ENCODE peak calls at places on chromosomes 7 and 10, in six cellular contexts. I is CD4-positive, alpha-beta T cell; O is upper lobe of right lung; K is H1; U is dorsolateral prefrontal cortex; G is breast epithelium. F is an unnamed sample. For H3K27me3, the result is how much of the 10 kb centered on the place peaks cover.

GRCh38 chr7:32047075-32047474 is 23.1 kb downstream of the PDE1C start:
- DNase-seq in I (no peak), O (no peak), K (no peak), U (no peak), G (no peak), F (no peak)

GRCh38 chr7:48664241-48664640 is 260.1 kb upstream of the CDC14C start:
- DNase-seq in I (no peak), O (no peak), K (no peak), U (no peak), G (no peak), F (no peak)

GRCh38 chr10:31549936-31550335 is 230.9 kb downstream of the ZEB1 start:
- DNase-seq in I (no peak), O (no peak), K (no peak), U (no peak), G (no peak), F (no peak)

GRCh38 chr7:6403907-6404306 is 43.8 kb downstream of the DAGLB start:
- DNase-seq in I (no peak), O (no peak), K (no peak), U (no peak), G (peak), F (no peak)

GRCh38 chr7:127803626-127804025 is 151.6 kb downstream of the SND1 start:
- DNase-seq in I (no peak), O (no peak), K (no peak), U (no peak), G (no peak), F (no peak)

GRCh38 chr10:62831346-62831745 is 15.2 kb upstream of the EGR2 start:
- DNase-seq in I (no peak), O (no peak), K (no peak), U (no peak), G (no peak), F (no peak)

GRCh38 chr10:32210306-32211045 is 136.5 kb downstream of the EPC1 start:
- DNase-seq in I (no peak), O (no peak), K (peak), U (no peak), G (no peak), F (no peak)

GRCh38 chr10:110527731-110528171 is 30.0 kb downstream of the DUSP5 start:
- DNase-seq in I (no peak), O (no peak), K (no peak), U (no peak), G (no peak), F (no peak)

GRCh38 chr7:85004402-85004801 is 182.5 kb downstream of the SEMA3D start:
- DNase-seq in I (no peak), O (no peak), K (no peak), U (no peak), G (no peak), F (no peak)

GRCh38 chr7:38973760-38974159 is 3.9 kb upstream of the POU6F2 start:
- DNase-seq in I (no peak), O (no peak), K (no peak), U (no peak), G (no peak), F (no peak)

GRCh38 chr10:119209736-119210355 is 2.5 kb downstream of the GRK5 start:
- DNase-seq in I (no peak), O (no peak), K (no peak), U (no peak), G (no peak), F (no peak)

GRCh38 chr10:128865398-128865797 is 601.6 kb upstream of the MGMT start:
- DNase-seq in I (no peak), O (no peak), K (no peak), U (peak), G (no peak), F (no peak)

GRCh38 chr10:88687853-88688467 is 18.1 kb upstream of the LIPK start:
- DNase-seq in I (no peak), O (no peak), K (no peak), U (no peak), G (no peak), F (no peak)

GRCh38 chr7:25840209-25840792 is 311.7 kb upstream of the NFE2L3 start:
- DNase-seq in I (no peak), O (no peak), K (no peak), U (no peak), G (no peak), F (no peak)

GRCh38 chr10:50367732-50368131 is 116.4 kb upstream of the ASAH2 start:
- DNase-seq in I (no peak), O (no peak), K (no peak), U (no peak), G (no peak), F (no peak)

GRCh38 chr10:80161321-80162084 is 29.0 kb downstream of the PLAC9 start:
- DNase-seq in I (no peak), O (no peak), K (no peak), U (no peak), G (no peak), F (no peak)

GRCh38 chr10:91909178-91909677 is at the start of gene FGFBP3:
- DNase-seq in I (no peak), O (no peak), K (no peak), U (no peak), G (no peak), F (peak)

DNA sequence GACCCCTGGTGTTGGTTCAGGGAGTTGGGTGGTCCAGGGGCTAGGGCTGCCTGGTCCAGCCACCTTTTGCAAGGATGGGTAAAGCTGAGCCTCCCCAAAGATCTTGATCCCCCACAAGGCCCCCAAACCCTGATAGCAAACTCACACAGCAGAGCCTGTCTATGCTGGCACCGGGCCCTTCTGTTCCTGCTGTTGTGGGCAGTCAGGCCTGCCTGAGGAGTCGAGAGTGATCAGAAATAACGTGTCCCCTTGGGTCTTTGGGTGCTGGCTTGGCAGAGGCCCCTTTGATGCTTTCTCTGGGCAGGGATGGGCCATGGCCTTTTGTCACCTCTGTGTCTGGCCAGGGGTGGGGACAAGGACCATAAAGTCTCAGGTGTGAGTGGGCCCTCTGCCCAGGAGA is 715 bp upstream of the MUC12 start:
- DNase-seq in I (no peak), O (no peak), K (no peak), U (no peak), G (no peak), F (no peak)
- H3K27me3 ChIP-seq in I (under half), O (half or more), K (under half), U (half or more), G (under half), F (half or more)

DNA sequence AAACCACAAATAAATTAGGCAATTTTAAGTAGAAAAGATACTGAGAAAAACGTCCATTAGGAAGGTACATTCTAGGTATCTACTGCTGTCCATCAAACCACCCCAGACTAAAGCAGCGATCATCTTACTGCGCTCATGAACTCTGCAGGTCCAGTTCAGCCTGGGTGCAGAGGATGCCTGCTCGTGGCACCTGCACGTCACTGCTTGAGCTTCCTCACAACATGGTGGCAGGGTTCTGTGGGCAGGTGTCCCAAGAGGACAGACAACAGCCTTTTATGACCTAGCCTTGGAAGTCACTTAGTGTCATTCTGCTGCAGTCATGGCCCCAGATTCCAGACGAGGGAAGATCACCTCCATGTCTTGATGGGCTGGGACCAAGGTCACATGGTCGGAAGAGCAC is 93.4 kb downstream of the MICALL2 start:
- DNase-seq in I (no peak), O (no peak), K (no peak), U (no peak), G (no peak), F (no peak)
- H3K27me3 ChIP-seq in I (under half), O (under half), K (under half), U (half or more), G (under half), F (under half)

GRCh38 chr10:25174461-25175230 is at the start of gene GPR158:
- DNase-seq in I (peak), O (peak), K (peak), U (peak), G (peak), F (peak)

GRCh38 chr10:25177754-25178135 is 2.9 kb downstream of the GPR158 start:
- DNase-seq in I (no peak), O (no peak), K (no peak), U (no peak), G (no peak), F (no peak)

GRCh38 chr10:25175527-25176420 is 973 bp downstream of the GPR158 start:
- DNase-seq in I (no peak), O (peak), K (no peak), U (no peak), G (no peak), F (no peak)

GRCh38 chr10:25177093-25177753 is 2.4 kb downstream of the GPR158 start:
- DNase-seq in I (no peak), O (no peak), K (no peak), U (no peak), G (no peak), F (no peak)

GRCh38 chr10:25176421-25176968 is 1.7 kb downstream of the GPR158 start:
- DNase-seq in I (no peak), O (no peak), K (no peak), U (no peak), G (no peak), F (no peak)
- H3K27me3 ChIP-seq in I (half or more), O (half or more), K (under half), U (under half), G (under half), F (half or more)

GRCh38 chr10:117131390-117132327 is 6.4 kb downstream of the VAX1 start:
- DNase-seq in I (no peak), O (no peak), K (no peak), U (no peak), G (no peak), F (no peak)

GRCh38 chr10:117130862-117131389 is 7.1 kb downstream of the VAX1 start:
- DNase-seq in I (no peak), O (no peak), K (no peak), U (no peak), G (no peak), F (no peak)

GRCh38 chr10:117133273-117134083 is 4.6 kb downstream of the VAX1 start:
- DNase-seq in I (no peak), O (no peak), K (no peak), U (no peak), G (no peak), F (no peak)

GRCh38 chr10:117134084-117135025 is 3.7 kb downstream of the VAX1 start:
- DNase-seq in I (no peak), O (no peak), K (no peak), U (no peak), G (no peak), F (no peak)

GRCh38 chr10:117132751-117133231 is 5.3 kb downstream of the VAX1 start:
- DNase-seq in I (no peak), O (no peak), K (no peak), U (no peak), G (no peak), F (no peak)
- H3K27me3 ChIP-seq in I (half or more), O (half or more), K (half or more), U (half or more), G (under half), F (half or more)